ENCODE peak calls at places on chromosomes 7 and 10, in five cellular contexts. S is right lobe of liver, Y is Panc1, O is brain microvascular endothelial cell, Z is ovary. V is an unnamed sample. For H3K36me3 and H3K27me3, the result is how much of the 10 kb centered on the place peaks cover.

GRCh38 chr10:114349505-114350211 is 54.6 kb downstream of the AFAP1L2 start:
- DNase-seq in S (no peak), Y (no peak), O (no peak), Z (peak), V (no peak)

GRCh38 chr10:100912013-100912608 is 652 bp upstream of the SLF2 start:
- DNase-seq in S (no peak), Y (no peak), O (peak), Z (no peak), V (no peak)

GRCh38 chr10:62045765-62046521 is 144.4 kb downstream of the ARID5B start:
- DNase-seq in S (no peak), Y (no peak), O (peak), Z (no peak), V (no peak)

GRCh38 chr10:75347211-75347610 is 54.4 kb downstream of the ZNF503 start:
- DNase-seq in S (no peak), Y (no peak), O (no peak), Z (no peak), V (no peak)

GRCh38 chr7:50793115-50793946 is 10.6 kb upstream of the GRB10 start:
- DNase-seq in S (peak), Y (no peak), O (peak), Z (peak), V (peak)

GRCh38 chr10:15324611-15325010 is 46.5 kb downstream of the FAM171A1 start:
- DNase-seq in S (no peak), Y (no peak), O (no peak), Z (no peak), V (no peak)

GRCh38 chr7:155297517-155298287 is at the start of gene INSIG1:
- DNase-seq in S (peak), Y (no peak), O (peak), Z (peak), V (peak)

GRCh38 chr10:59877191-59877671 is 29.1 kb downstream of the CCDC6 start:
- DNase-seq in S (no peak), Y (no peak), O (peak), Z (no peak), V (no peak)

GRCh38 chr7:30173058-30173897 is 38.5 kb downstream of the MTURN start:
- DNase-seq in S (no peak), Y (no peak), O (peak), Z (no peak), V (no peak)

GRCh38 chr10:43250925-43251663 is 15.8 kb downstream of the RASGEF1A start:
- DNase-seq in S (peak), Y (no peak), O (no peak), Z (peak), V (peak)

GRCh38 chr7:102230593-102230992 is 56.1 kb upstream of the SH2B2 start:
- DNase-seq in S (no peak), Y (no peak), O (peak), Z (no peak), V (no peak)

GRCh38 chr7:76191783-76192240 is 9.9 kb upstream of the SRRM3 start:
- DNase-seq in S (no peak), Y (no peak), O (peak), Z (no peak), V (peak)

GRCh38 chr7:158812684-158813083 is 16.6 kb downstream of the ESYT2 start:
- DNase-seq in S (no peak), Y (no peak), O (no peak), Z (no peak), V (no peak)

GRCh38 chr10:44860811-44861751 is 50.1 kb upstream of the TMEM72 start:
- DNase-seq in S (no peak), Y (no peak), O (peak), Z (no peak), V (peak)

GRCh38 chr10:125027889-125028288 is 86.0 kb downstream of the ZRANB1 start:
- DNase-seq in S (no peak), Y (no peak), O (no peak), Z (peak), V (no peak)

GRCh38 chr10:125028291-125028867 is 86.5 kb downstream of the ZRANB1 start:
- DNase-seq in S (no peak), Y (no peak), O (no peak), Z (no peak), V (no peak)

GRCh38 chr10:125030567-125031197 is 88.8 kb downstream of the ZRANB1 start:
- DNase-seq in S (no peak), Y (no peak), O (no peak), Z (peak), V (peak)

GRCh38 chr10:125026974-125027735 is 85.2 kb downstream of the ZRANB1 start:
- DNase-seq in S (no peak), Y (no peak), O (no peak), Z (peak), V (peak)

DNA sequence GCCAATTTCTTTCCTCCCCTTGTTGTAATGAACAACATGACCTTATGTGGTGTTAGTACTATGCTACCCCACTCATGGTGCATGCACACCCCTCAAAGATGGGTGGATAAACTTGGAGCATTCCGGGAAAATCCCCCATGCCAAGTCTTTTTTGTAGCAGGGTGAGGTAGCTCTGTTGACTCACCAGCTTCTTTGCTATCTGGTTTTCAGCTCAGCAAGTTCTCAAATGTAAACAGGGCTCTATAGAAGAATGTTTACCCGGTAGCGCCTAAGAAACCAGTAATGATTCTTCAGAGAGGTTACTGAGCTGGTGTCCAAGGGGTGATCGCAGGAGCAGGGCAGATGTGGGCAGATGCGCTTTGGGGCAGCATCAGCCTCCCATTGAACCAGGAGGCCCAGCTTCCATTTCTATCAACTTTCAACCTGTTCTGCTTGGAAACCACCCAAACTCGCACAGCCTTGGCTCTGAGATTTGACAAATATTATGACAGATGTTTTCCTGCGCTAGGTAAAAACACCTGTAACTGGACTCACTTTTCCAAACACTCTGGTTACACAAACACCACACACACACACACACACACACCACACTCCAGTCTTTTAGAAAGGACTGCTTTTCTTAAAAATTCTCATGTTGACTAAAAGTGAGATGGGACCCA is 87.8 kb downstream of the ZRANB1 start:
- DNase-seq in S (no peak), Y (no peak), O (no peak), Z (no peak), V (no peak)
- H3K36me3 ChIP-seq in S (under half), Y (under half), O (under half), Z (under half), V (under half)

DNA sequence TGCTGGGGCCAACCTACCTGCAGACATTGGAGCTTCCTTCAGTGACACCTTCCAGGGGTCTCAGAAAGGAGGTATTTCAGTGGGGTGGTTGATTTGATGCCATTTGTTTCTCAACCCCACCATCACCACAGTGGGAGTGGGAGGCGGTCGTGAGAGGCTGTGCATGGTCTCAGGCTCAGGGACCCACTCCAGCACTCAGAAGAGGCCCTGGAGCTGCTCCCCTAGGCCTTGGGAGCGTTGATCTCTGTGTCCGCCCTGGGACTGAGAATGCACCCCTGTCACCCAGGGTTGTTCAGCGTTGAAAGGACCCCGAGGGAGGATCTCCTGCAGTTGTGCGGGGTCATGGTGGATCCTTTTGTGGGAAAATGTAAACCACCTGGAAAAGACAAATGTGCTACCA is 410.6 kb downstream of the GLRX3 start:
- DNase-seq in S (no peak), Y (no peak), O (no peak), Z (no peak), V (no peak)
- H3K27me3 ChIP-seq in S (under half), Y (under half), O (under half), Z (under half), V (under half)

DNA sequence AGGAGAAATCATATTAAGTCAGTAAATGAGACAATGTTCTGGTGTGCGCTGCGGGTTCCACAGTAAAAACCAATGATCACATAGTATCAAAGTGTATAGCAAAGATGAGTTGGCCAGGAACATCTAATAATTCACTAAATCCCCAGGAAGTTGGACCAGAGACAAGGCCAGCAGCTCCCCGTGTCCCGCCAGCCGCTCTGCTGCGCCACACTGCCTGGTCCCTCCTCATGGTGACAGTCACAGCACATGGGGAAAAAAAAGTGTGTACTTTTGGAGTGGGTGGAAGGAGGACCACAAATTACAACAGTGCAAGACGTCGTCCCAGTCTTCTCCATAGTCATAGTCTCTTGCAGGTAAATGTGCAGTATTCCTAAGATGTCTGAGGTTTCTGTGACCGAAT is 239.0 kb upstream of the RNF32 start:
- DNase-seq in S (no peak), Y (no peak), O (no peak), Z (no peak), V (no peak)
- H3K4me3 ChIP-seq in S (no peak), Y (no peak), O (no peak), Z (no peak), V (no peak)

DNA sequence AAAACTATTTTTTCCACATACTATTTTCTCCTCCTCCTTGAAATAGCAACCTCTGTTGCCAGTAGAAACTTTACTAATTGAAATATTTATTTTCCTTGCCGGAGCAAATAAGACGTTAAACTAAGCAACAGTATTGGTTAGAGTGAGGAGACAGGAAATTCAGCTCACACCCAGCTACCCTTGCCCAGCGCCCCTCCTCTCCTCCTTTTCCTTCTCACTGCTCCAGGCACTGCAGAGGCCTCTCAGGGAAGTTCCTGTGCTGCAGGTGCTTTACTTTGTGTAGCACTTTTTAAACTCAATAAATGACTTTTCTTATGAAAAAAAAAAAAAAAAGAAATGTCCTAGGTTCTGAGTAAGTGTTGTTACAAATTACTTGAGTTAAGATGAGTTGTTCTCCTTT is 134.0 kb downstream of the SEMA3E start:
- DNase-seq in S (no peak), Y (no peak), O (no peak), Z (no peak), V (peak)
- H3K36me3 ChIP-seq in S (under half), Y (under half), O (under half), Z (under half), V (under half)

GRCh38 chr10:103493911-103494877 is 689 bp downstream of the NEURL1 start:
- DNase-seq in S (no peak), Y (no peak), O (no peak), Z (peak), V (peak)

GRCh38 chr10:103493362-103493871 is at the start of gene NEURL1:
- DNase-seq in S (no peak), Y (no peak), O (no peak), Z (peak), V (peak)

GRCh38 chr10:103491729-103492364 is 1.7 kb upstream of the NEURL1 start:
- DNase-seq in S (no peak), Y (peak), O (peak), Z (peak), V (no peak)

GRCh38 chr10:103490986-103491314 is 2.6 kb upstream of the NEURL1 start:
- DNase-seq in S (no peak), Y (no peak), O (no peak), Z (no peak), V (no peak)

DNA sequence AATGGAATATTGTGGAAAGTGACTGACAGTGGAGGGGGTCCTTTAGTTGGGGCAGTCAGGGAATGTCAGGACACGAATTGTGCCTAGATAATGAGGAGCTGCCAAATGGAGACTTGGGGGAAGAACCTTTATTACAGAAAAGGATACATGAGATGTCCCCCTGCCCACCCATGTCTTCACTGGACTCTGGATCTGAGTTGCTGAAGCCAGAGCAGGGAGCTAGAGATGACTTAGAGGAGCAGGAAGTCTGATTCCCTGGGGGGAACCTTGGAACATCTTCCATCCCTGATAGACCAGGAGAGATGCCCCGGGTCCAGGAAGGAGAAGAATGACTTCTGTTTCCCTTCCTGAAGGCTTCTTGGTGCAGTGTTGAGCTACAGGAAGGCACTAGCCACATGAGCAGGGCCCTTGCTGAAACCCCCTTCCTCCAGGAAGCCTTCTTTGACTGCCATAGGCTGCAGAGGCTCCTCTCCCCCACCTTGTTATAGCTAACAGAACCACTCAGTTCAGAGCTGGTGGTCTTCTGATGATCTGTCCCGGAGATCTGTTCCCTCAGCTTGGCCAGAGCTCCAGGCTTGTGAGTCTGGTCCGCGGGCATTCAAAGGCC is 747 bp upstream of the NEURL1 start:
- DNase-seq in S (no peak), Y (no peak), O (no peak), Z (no peak), V (no peak)
- H3K27me3 ChIP-seq in S (under half), Y (under half), O (half or more), Z (under half), V (under half)

DNA sequence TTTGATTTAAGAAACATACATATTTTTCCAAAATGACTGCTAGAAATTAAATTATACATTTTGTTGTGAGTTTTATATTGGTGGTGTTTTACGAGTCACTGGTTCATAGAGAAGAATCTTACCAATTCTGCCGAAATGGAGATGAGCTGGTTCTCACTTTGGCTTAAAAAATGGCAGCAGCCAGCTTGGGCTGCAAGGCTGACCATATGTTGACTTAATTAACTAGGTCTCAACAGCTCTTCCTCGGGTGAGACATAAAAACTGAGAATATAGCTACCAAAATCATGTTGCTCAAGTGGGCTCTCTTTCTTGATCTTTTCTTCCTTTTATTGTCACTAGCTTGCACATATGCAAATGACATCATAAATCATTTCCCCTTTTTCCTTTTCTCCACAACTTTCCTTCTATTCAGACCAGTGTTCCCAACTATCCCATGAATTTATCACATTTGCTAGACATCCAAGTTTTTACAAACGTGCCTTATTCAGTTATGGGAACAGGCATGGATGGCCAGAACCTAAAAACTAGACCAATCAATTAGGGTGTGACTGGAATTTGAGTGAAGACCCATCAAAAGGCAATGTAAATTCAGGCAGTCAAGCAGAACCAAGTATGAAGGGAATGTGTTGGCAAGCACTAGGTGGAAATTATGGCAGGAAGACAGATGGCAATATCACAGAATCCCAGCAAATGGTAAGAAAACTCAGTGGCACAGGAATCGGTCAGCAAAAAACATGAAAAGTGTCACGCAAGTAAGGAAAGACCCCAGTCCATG is 6.4 kb upstream of the TSPAN12 start:
- DNase-seq in S (no peak), Y (no peak), O (no peak), Z (no peak), V (no peak)
- H3K4me3 ChIP-seq in S (no peak), Y (no peak), O (no peak), Z (no peak), V (no peak)

V was measured in H7.